ENCODE peak calls at places on chromosomes 11 and 22, in ten cellular contexts. Q, A, U, V, I, O, W, J, G and S are unnamed samples.

GRCh38 chr11:46677169-46677568 is 23.2 kb downstream of the ARHGAP1 start:
- DNase-seq in J (peak), O (no peak), W (no peak), A (no peak), I (no peak), G (no peak), U (no peak), V (no peak), Q (no peak), S (no peak)

GRCh38 chr22:37462983-37463382 is 23.2 kb downstream of the MFNG start:
- DNase-seq in U (peak), I (no peak), A (peak), Q (no peak), G (peak), V (no peak), O (no peak), W (no peak), J (no peak), S (no peak)

GRCh38 chr11:1835671-1836010 is 851 bp downstream of the SYT8 start:
- DNase-seq in V (no peak), J (no peak), A (no peak), W (no peak), U (no peak), G (no peak), Q (no peak), I (no peak), O (no peak), S (no peak)

GRCh38 chr11:120137611-120138521 is at the start of gene TRIM29:
- DNase-seq in G (no peak), Q (no peak), W (peak), I (no peak), U (no peak), V (no peak), A (peak), O (peak), J (peak), S (no peak)

GRCh38 chr22:20298803-20299735 is 20.8 kb downstream of the DGCR6L start:
- DNase-seq in O (peak), I (peak), W (peak), Q (peak), V (no peak), A (peak), J (peak), U (peak), G (peak), S (peak)

GRCh38 chr22:49497266-49497665 is 330.4 kb downstream of the BRD1 start:
- DNase-seq in W (no peak), Q (peak), I (no peak), O (no peak), A (no peak), V (no peak), J (no peak), G (no peak), U (no peak), S (no peak)

GRCh38 chr11:131829725-131830124 is 459.3 kb downstream of the NTM start:
- DNase-seq in A (no peak), J (no peak), O (no peak), I (no peak), W (no peak), V (no peak), G (no peak), Q (no peak), U (no peak), S (no peak)

GRCh38 chr22:38353142-38353629 is 36.0 kb upstream of the CSNK1E start:
- DNase-seq in A (peak), G (peak), Q (peak), O (peak), J (peak), U (peak), I (peak), W (peak), V (no peak), S (peak)

GRCh38 chr11:62298975-62299374 is at the start of gene SCGB1D4:
- DNase-seq in I (no peak), J (no peak), U (no peak), A (no peak), G (no peak), V (no peak), W (no peak), O (no peak), Q (no peak), S (no peak)

GRCh38 chr11:65041206-65042035 is at the start of gene SAC3D1:
- DNase-seq in W (peak), V (no peak), G (peak), I (no peak), U (no peak), A (peak), J (peak), O (no peak), Q (no peak), S (no peak)

GRCh38 chr11:45507916-45508315 is 157.5 kb downstream of the CHST1 start:
- DNase-seq in G (no peak), A (no peak), W (no peak), V (no peak), U (no peak), O (peak), Q (no peak), I (no peak), J (no peak), S (no peak)

GRCh38 chr11:9605742-9606141 is 32.3 kb downstream of the WEE1 start:
- DNase-seq in V (no peak), A (no peak), U (no peak), Q (no peak), O (no peak), J (no peak), I (no peak), G (no peak), W (no peak), S (no peak)

GRCh38 chr11:27912916-27913315 is 195.0 kb downstream of the KIF18A start:
- DNase-seq in V (no peak), Q (no peak), W (no peak), I (no peak), O (no peak), U (no peak), J (no peak), G (peak), A (no peak), S (no peak)

GRCh38 chr11:117097567-117098268 is 510 bp downstream of the SIK3 start:
- DNase-seq in W (peak), J (peak), I (peak), Q (no peak), O (peak), G (no peak), V (no peak), U (no peak), A (peak), S (peak)

GRCh38 chr22:39097098-39098020 is at the start of gene APOBEC3H:
- DNase-seq in J (peak), O (no peak), I (no peak), Q (no peak), A (no peak), U (no peak), G (no peak), V (no peak), W (no peak), S (peak)

GRCh38 chr11:91100432-91100831 is 877.6 kb upstream of the CHORDC1 start:
- DNase-seq in W (no peak), Q (no peak), G (peak), V (no peak), I (no peak), J (no peak), O (no peak), A (no peak), U (no peak), S (no peak)

GRCh38 chr11:33933607-33934006 is 41.7 kb upstream of the LMO2 start:
- DNase-seq in O (no peak), U (no peak), G (no peak), V (no peak), Q (no peak), A (peak), J (no peak), W (no peak), I (no peak), S (no peak)

GRCh38 chr11:86596861-86597632 is 75.4 kb downstream of the ME3 start:
- DNase-seq in J (no peak), U (peak), Q (no peak), G (peak), A (no peak), I (no peak), V (no peak), W (no peak), O (no peak), S (no peak)

GRCh38 chr11:57903441-57904123 is 120.1 kb upstream of the OR9Q1 start:
- DNase-seq in V (no peak), U (no peak), A (peak), W (peak), J (no peak), Q (peak), O (peak), I (peak), G (peak), S (peak)

GRCh38 chr11:114762437-114762836 is 84.1 kb downstream of the NXPE2 start:
- DNase-seq in U (peak), G (peak), O (peak), A (peak), J (peak), Q (peak), V (no peak), I (no peak), W (peak), S (no peak)

GRCh38 chr11:63762662-63763505 is 5.7 kb downstream of the ZFTA start:
- DNase-seq in I (no peak), G (no peak), V (no peak), A (peak), J (no peak), Q (no peak), W (peak), O (peak), U (no peak), S (peak)

GRCh38 chr11:16604784-16605439 is 133.5 kb upstream of the C11orf58 start:
- DNase-seq in G (peak), W (peak), A (peak), V (no peak), O (peak), J (peak), Q (no peak), U (peak), I (no peak), S (no peak)

GRCh38 chr11:32829680-32830412 is at the start of gene PRRG4:
- DNase-seq in U (peak), V (no peak), Q (peak), O (peak), J (peak), W (peak), I (no peak), G (peak), A (peak), S (peak)

GRCh38 chr11:18671246-18671645 is 27.3 kb upstream of the TMEM86A start:
- DNase-seq in I (no peak), V (no peak), Q (no peak), J (no peak), G (no peak), O (peak), U (no peak), W (no peak), A (no peak), S (no peak)

GRCh38 chr11:45667929-45668680 is 2.7 kb upstream of the CHST1 start:
- DNase-seq in Q (no peak), I (no peak), V (no peak), U (no peak), W (no peak), A (no peak), J (no peak), G (no peak), O (no peak), S (no peak)

GRCh38 chr22:50189184-50189848 is 3.6 kb downstream of the TRABD start:
- DNase-seq in U (no peak), Q (no peak), V (no peak), W (peak), G (no peak), I (no peak), J (no peak), A (no peak), O (no peak), S (no peak)

GRCh38 chr11:114216804-114217195 is 79.4 kb upstream of the NNMT start:
- DNase-seq in V (no peak), O (no peak), W (no peak), Q (no peak), J (no peak), I (no peak), G (no peak), A (no peak), U (no peak), S (no peak)

GRCh38 chr22:21651521-21652009 is 9.5 kb downstream of the SDF2L1 start:
- DNase-seq in V (no peak), W (no peak), I (no peak), U (no peak), Q (no peak), J (no peak), G (no peak), A (no peak), O (no peak), S (no peak)

GRCh38 chr22:48867891-48868290 is 959.8 kb downstream of the BRD1 start:
- DNase-seq in J (no peak), G (no peak), Q (no peak), U (no peak), W (no peak), V (no peak), A (no peak), O (no peak), I (no peak), S (no peak)

DNA sequence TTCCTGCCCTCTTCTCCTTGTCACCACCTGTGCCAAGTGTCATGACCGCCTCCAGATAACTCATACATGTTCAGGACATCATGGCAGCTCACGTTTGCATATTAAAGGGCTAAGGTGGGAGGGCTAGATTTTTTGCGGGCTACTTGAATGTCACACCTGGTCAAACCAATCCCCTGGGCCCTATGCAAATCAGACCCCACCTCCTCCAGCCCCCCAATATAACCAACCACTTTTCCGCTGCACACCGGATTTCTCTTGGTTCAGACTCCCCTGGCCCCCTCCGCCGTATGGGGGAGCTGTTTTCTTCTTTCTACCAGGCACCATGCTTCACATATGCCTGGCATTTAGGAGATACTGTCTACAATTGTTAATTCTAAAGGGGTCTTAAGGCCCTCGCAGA is 12.6 kb downstream of the UPB1 start:
- DNase-seq in J (no peak), W (no peak), Q (no peak), G (no peak), V (no peak), I (no peak), O (no peak), A (no peak), U (no peak), S (no peak)
- H3K4me3 ChIP-seq in J (no peak), W (no peak), Q (no peak), G (no peak), V (no peak), I (no peak), O (no peak), A (no peak), U (no peak), S (no peak)

DNA sequence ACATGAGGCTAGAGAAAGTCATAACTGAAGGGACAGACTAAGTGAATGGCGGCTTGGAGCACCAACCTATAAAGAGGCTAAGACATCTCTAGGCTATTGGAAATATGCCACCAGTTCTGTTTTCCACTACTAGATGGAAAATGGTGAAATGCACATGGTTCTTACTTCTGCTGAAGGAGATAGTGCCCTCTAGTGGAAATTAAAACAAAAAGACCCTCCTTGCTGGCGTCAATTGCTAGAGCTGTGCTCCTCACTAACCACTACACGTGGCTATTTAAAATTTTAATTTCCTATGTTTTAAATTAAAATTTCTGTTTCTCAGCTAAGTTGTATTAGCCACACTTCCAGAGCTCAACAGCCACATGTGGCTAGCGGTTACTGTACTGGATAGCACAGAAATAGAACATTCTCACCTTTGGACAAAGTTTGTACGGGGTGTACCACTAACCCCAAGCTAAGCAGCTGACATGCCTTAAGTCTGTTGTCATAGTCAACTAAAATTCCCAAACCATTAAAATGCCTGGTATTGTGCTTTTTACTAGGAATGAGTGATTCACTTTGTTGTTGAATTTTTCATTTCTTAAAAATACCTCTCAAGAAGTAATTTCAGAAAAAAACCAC is 34.1 kb upstream of the CALCA start:
- DNase-seq in Q (peak), W (no peak), U (peak), J (no peak), A (peak), G (peak), V (no peak), O (no peak), I (no peak), S (peak)
- TF ChIP-seq CTCF in Q (peak), W (no peak), U (peak), J (peak), A (peak), G (peak), V (peak), O (no peak), I (peak), S (peak)

DNA sequence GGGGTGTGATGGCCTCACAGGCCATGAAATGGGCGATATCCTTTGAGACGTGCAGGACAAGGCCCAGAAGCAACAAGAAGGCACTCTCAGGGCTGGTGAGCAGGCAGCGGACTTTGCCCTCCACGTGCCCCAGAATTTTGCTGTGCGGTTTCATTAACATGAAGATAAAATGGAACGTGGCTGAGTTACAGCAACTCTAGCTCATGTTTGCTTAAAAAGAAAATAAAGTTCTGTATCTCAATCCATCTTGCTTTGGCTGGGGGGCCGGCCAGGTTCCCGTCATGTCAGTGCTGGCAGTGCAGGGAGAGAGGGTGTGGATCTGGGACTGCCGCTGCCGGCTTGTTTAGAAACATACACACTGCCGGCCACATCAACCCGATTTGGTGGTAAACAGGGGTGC is 370.1 kb downstream of the OPCML start:
- DNase-seq in Q (no peak), O (peak), J (no peak), V (no peak), A (peak), G (no peak), U (no peak), I (no peak), W (peak), S (no peak)
- H3K4me3 ChIP-seq in Q (no peak), O (no peak), J (no peak), V (no peak), A (no peak), G (no peak), U (no peak), I (no peak), W (peak), S (no peak)

GRCh38 chr22:27487600-27488450 is 313.7 kb downstream of the MN1 start:
- DNase-seq in I (no peak), A (peak), V (no peak), W (no peak), Q (peak), U (no peak), J (no peak), O (no peak), G (peak), S (no peak)

GRCh38 chr22:27489265-27489675 is 312.3 kb downstream of the MN1 start:
- DNase-seq in I (no peak), A (peak), O (no peak), V (no peak), J (no peak), G (peak), W (peak), Q (peak), U (peak), S (no peak)

GRCh38 chr22:27485842-27486241 is 315.7 kb downstream of the MN1 start:
- DNase-seq in I (no peak), U (no peak), A (no peak), W (no peak), J (no peak), Q (no peak), G (no peak), V (no peak), O (no peak), S (no peak)

GRCh38 chr22:27490080-27490479 is 311.5 kb downstream of the MN1 start:
- DNase-seq in O (no peak), J (no peak), W (no peak), Q (no peak), A (no peak), V (no peak), G (no peak), I (no peak), U (no peak), S (no peak)

DNA sequence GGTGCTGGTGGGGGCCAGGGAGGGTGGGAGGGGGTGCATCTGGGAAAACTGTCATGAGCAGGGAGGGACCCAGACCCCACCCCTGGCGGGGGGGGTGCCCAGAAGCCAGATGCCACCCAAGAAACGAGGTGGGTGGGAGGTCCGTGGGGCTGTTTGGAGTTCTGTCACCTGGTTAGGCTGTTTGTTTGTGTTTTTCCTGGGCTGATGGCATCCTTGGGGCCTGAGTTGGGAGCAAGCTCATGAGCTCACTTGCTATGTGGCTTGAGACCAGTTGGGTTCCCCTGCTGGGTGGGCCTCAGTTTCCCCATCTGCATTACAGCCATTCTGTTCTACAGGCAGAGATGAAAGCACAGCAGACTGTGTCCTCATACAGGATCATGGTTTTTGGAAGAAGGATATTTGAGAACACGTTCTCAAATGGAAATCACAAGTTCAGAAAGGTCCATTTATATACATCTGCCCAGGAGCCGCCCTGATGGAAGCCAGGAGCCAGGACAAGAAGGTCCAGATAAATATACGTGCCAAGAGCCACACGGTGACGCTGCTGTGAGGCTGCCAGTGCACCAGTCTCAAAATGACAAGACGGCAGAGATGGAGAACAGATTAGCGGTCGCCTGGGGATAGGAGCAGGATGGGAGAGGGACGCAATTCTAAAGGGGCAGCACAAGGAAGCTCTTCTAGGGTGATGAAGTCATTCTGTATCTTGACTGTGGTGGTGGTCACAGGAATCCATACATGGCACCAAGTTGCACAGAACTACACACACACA is 312.9 kb downstream of the MN1 start:
- DNase-seq in U (no peak), Q (no peak), J (no peak), W (peak), I (no peak), O (no peak), V (no peak), A (peak), G (no peak), S (no peak)
- TF ChIP-seq CTCF in U (no peak), Q (no peak), J (no peak), W (no peak), I (no peak), O (no peak), V (no peak), A (peak), G (no peak), S (no peak)